ENCODE peak calls at places on chromosomes 5 and 9, in eight cellular contexts. U is stimulated activated CD4-positive, alpha-beta T cell treated with anti-CD3 and anti-CD28 coated beads, Interleukin-1b, Interleukin-23, amount 100 ng/mL, for 4 hours; I is cardiac muscle cell; L is heart left ventricle; H is hepatic stellate cell; F is GM19239; B is KG1; S is GM20000. K is an unnamed sample.

GRCh38 chr9:112061152-112061740 is 113.9 kb downstream of the SUSD1 start:
- DNase-seq in B (no peak), S (peak), L (peak), U (no peak), H (peak), I (no peak), F (peak), K (no peak)

GRCh38 chr5:143401846-143402463 is 1.5 kb downstream of the NR3C1 start:
- DNase-seq in H (no peak), U (no peak), L (no peak), S (peak), I (no peak), F (no peak), B (no peak), K (no peak)

GRCh38 chr9:117720066-117720465 is 15.9 kb downstream of the TLR4 start:
- DNase-seq in L (no peak), H (no peak), B (no peak), I (no peak), S (no peak), F (no peak), U (no peak), K (no peak)

GRCh38 chr9:37029776-37030590 is 4.1 kb downstream of the PAX5 start:
- DNase-seq in I (no peak), U (no peak), H (no peak), B (no peak), S (peak), F (no peak), L (no peak), K (no peak)

GRCh38 chr9:109114670-109115069 is 5.1 kb downstream of the TMEM245 start:
- DNase-seq in S (no peak), F (no peak), I (no peak), H (no peak), B (no peak), L (no peak), U (no peak), K (no peak)

GRCh38 chr9:120914410-120914809 is 12.2 kb downstream of the TRAF1 start:
- DNase-seq in H (no peak), S (no peak), I (no peak), B (no peak), F (no peak), L (no peak), U (no peak), K (no peak)

GRCh38 chr9:115850548-115851304 is 302.9 kb upstream of the PAPPA start:
- DNase-seq in F (no peak), H (peak), S (no peak), B (no peak), I (no peak), U (no peak), L (no peak), K (no peak)

GRCh38 chr5:161549106-161549505 is 2.6 kb upstream of the GABRB2 start:
- DNase-seq in B (no peak), U (no peak), F (no peak), H (no peak), L (no peak), S (peak), I (peak), K (no peak)

GRCh38 chr5:160341309-160341874 is 29.0 kb upstream of the CCNJL start:
- DNase-seq in L (no peak), I (no peak), U (no peak), B (no peak), H (no peak), F (no peak), S (no peak), K (no peak)

GRCh38 chr5:14809369-14810144 is 62.0 kb downstream of the ANKH start:
- DNase-seq in S (peak), U (peak), I (no peak), F (peak), H (peak), L (peak), B (peak), K (peak)

GRCh38 chr9:21607576-21607975 is 125.5 kb upstream of the IFNE start:
- DNase-seq in I (no peak), S (no peak), L (no peak), H (no peak), F (no peak), U (no peak), B (no peak), K (no peak)

GRCh38 chr9:60546406-60546805 is 367.8 kb upstream of the SPATA31A5 start:
- DNase-seq in F (no peak), U (no peak), S (peak), L (no peak), I (no peak), B (no peak), H (no peak), K (no peak)

GRCh38 chr5:2732850-2733249 is 18.6 kb downstream of the IRX2 start:
- DNase-seq in L (no peak), I (no peak), H (no peak), U (no peak), F (no peak), B (no peak), S (no peak), K (no peak)

GRCh38 chr5:139768802-139769465 is 26.7 kb upstream of the PSD2 start:
- DNase-seq in H (no peak), U (no peak), I (no peak), L (no peak), B (no peak), S (no peak), F (no peak), K (no peak)

GRCh38 chr9:88658311-88658822 is 123.4 kb downstream of the NXNL2 start:
- DNase-seq in U (no peak), F (no peak), H (no peak), S (no peak), L (peak), B (no peak), I (no peak), K (no peak)

GRCh38 chr5:107223066-107223465 is 447.7 kb downstream of the EFNA5 start:
- DNase-seq in B (no peak), L (no peak), U (no peak), F (no peak), I (no peak), S (no peak), H (no peak), K (no peak)

GRCh38 chr9:3768286-3768685 is 242.5 kb upstream of the RFX3 start:
- DNase-seq in F (no peak), L (no peak), B (no peak), I (no peak), S (no peak), U (no peak), H (no peak), K (no peak)

GRCh38 chr9:38146844-38147243 is 77.8 kb upstream of the SHB start:
- DNase-seq in B (no peak), I (no peak), L (no peak), H (no peak), U (no peak), S (no peak), F (no peak), K (no peak)

GRCh38 chr5:52772668-52773067 is 15.0 kb upstream of the ITGA1 start:
- DNase-seq in L (no peak), I (no peak), B (no peak), H (no peak), U (no peak), S (no peak), F (no peak), K (no peak)

GRCh38 chr5:138212828-138213160 is 329 bp downstream of the CDC23 start:
- DNase-seq in S (no peak), U (no peak), F (no peak), I (no peak), B (no peak), H (peak), L (no peak), K (no peak)

GRCh38 chr9:137297966-137298365 is 4.1 kb downstream of the NRARP start:
- DNase-seq in B (no peak), U (no peak), F (no peak), I (no peak), L (no peak), S (no peak), H (no peak), K (no peak)

GRCh38 chr5:61464512-61464911 is 132.5 kb downstream of the ZSWIM6 start:
- DNase-seq in U (no peak), H (no peak), F (no peak), L (no peak), S (no peak), B (no peak), I (no peak), K (no peak)

GRCh38 chr5:108681079-108681921 is 66.4 kb upstream of the FER start:
- DNase-seq in F (peak), U (no peak), S (peak), L (peak), I (peak), H (peak), B (no peak), K (no peak)

GRCh38 chr9:119974026-119974425 is 604.8 kb upstream of the BRINP1 start:
- DNase-seq in B (no peak), L (no peak), H (no peak), U (no peak), S (no peak), F (no peak), I (no peak), K (no peak)

GRCh38 chr9:126874546-126875314 is 14.3 kb downstream of the ZBTB34 start:
- DNase-seq in H (no peak), F (no peak), L (no peak), I (no peak), U (no peak), S (no peak), B (no peak), K (no peak)

GRCh38 chr9:89274838-89275237 is 36.2 kb upstream of the CKS2 start:
- DNase-seq in S (no peak), F (no peak), L (no peak), H (no peak), I (no peak), B (no peak), U (no peak), K (no peak)